ENCODE peak calls at places on chromosomes 6 and 20, in nine cellular contexts. L is brain microvascular endothelial cell, T is mammary epithelial cell, Q is RWPE1, A is AG04450, W is GM06990, Y is Panc1, J is WTC11, O is A549. C is an unnamed sample.
A peak's percentile ranks its signal among the peaks of the same experiment; 100 is the strongest.

GRCh38 chr6:145199961-145200360 is 535.4 kb downstream of the EPM2A start:
- DNase-seq in O (no peak), W (no peak), T (peak; percentile 34), Y (peak; percentile 66), Q (no peak), L (peak; percentile 14), J (no peak), A (no peak), C (no peak)

GRCh38 chr6:117328005-117328389 is 62.6 kb downstream of the VGLL2 start:
- DNase-seq in W (no peak), Y (no peak), J (no peak), O (no peak), T (no peak), A (no peak), L (no peak), Q (no peak), C (no peak)

GRCh38 chr20:47304287-47304686 is 52.2 kb downstream of the ZMYND8 start:
- DNase-seq in Q (no peak), O (no peak), J (no peak), Y (no peak), W (no peak), T (no peak), A (no peak), L (no peak), C (no peak)

GRCh38 chr6:158506577-158506976 is 53.3 kb upstream of the TMEM181 start:
- DNase-seq in A (no peak), J (peak; percentile 81), Y (no peak), O (peak; percentile 16), T (no peak), Q (no peak), L (no peak), W (no peak), C (no peak)

GRCh38 chr20:54123587-54124180 is 50.1 kb downstream of the CYP24A1 start:
- DNase-seq in W (no peak), Y (no peak), A (no peak), L (peak; percentile 98), T (peak; percentile 100), J (peak; percentile 65), Q (peak; percentile 100), O (peak; percentile 93), C (no peak)

GRCh38 chr6:68240731-68241130 is 394.4 kb upstream of the ADGRB3 start:
- DNase-seq in Y (no peak), L (no peak), O (no peak), A (no peak), W (no peak), T (no peak), J (no peak), Q (no peak), C (no peak)

GRCh38 chr20:47175501-47175900 is 181.0 kb downstream of the ZMYND8 start:
- DNase-seq in L (no peak), T (no peak), A (no peak), J (no peak), Q (no peak), W (no peak), Y (no peak), O (no peak), C (no peak)

GRCh38 chr6:129264480-129265045 is 381.6 kb downstream of the LAMA2 start:
- DNase-seq in J (no peak), T (no peak), W (no peak), O (no peak), L (peak; percentile 10), Q (no peak), Y (no peak), A (no peak), C (no peak)

GRCh38 chr6:129317931-129318820 is 391.8 kb downstream of the ARHGAP18 start:
- DNase-seq in W (no peak), T (peak; percentile 16), L (peak; percentile 9), Q (peak; percentile 21), A (no peak), Y (no peak), J (no peak), O (no peak), C (no peak)

GRCh38 chr6:134826889-134827737 is 122.8 kb downstream of the ALDH8A1 start:
- DNase-seq in T (peak; percentile 95), A (peak; percentile 50), Y (no peak), L (peak; percentile 80), J (no peak), W (peak; percentile 2), O (no peak), Q (peak; percentile 60), C (no peak)

GRCh38 chr6:108564178-108564577 is 3.5 kb downstream of the FOXO3 start:
- DNase-seq in A (no peak), J (no peak), Y (peak; percentile 82), O (no peak), L (peak; percentile 88), Q (peak; percentile 65), T (peak; percentile 93), W (peak; percentile 59), C (no peak)

GRCh38 chr6:150069707-150070106 is 786 bp upstream of the ULBP3 start:
- DNase-seq in O (no peak), L (no peak), W (no peak), A (no peak), Q (no peak), J (no peak), Y (no peak), T (no peak), C (no peak)

GRCh38 chr6:20723236-20723635 is 189.0 kb downstream of the CDKAL1 start:
- DNase-seq in Q (no peak), Y (no peak), W (no peak), J (no peak), O (no peak), A (no peak), L (no peak), T (no peak), C (no peak)

GRCh38 chr20:36670665-36671357 is 24.8 kb upstream of the SLA2 start:
- DNase-seq in Q (no peak), O (no peak), J (no peak), T (no peak), L (no peak), Y (no peak), A (no peak), W (no peak), C (no peak)

GRCh38 chr20:36663026-36663425 is 17.0 kb upstream of the SLA2 start:
- DNase-seq in O (no peak), A (no peak), Q (no peak), T (no peak), W (no peak), Y (no peak), J (no peak), L (no peak), C (no peak)

GRCh38 chr20:36666181-36666740 is 20.3 kb upstream of the SLA2 start:
- DNase-seq in J (no peak), T (no peak), W (no peak), A (no peak), Y (no peak), Q (no peak), O (no peak), L (peak; percentile 1), C (no peak)
- TF ChIP-seq CTCF in J (no peak), T (peak; percentile 29), W (peak; percentile 5), A (peak; percentile 31), Y (no peak), Q (peak; percentile 22), O (peak; percentile 28), L (peak; percentile 19), C (no peak)

GRCh38 chr6:30829016-30829415 is 55.3 kb upstream of the DDR1 start:
- DNase-seq in T (no peak), A (no peak), O (no peak), J (no peak), Y (no peak), L (no peak), Q (no peak), W (no peak), C (no peak)

GRCh38 chr6:30828027-30828962 is 56.0 kb upstream of the DDR1 start:
- DNase-seq in L (peak; percentile 88), T (peak; percentile 88), O (peak; percentile 70), W (peak; percentile 50), A (peak; percentile 84), Q (peak; percentile 89), J (peak; percentile 87), Y (no peak), C (peak; percentile 71)

GRCh38 chr6:30829639-30830250 is 54.6 kb upstream of the DDR1 start:
- DNase-seq in L (no peak), J (peak; percentile 44), W (no peak), Q (no peak), T (no peak), O (no peak), Y (no peak), A (no peak), C (no peak)

GRCh38 chr6:30824698-30825097 is 59.6 kb upstream of the DDR1 start:
- DNase-seq in W (no peak), T (no peak), O (no peak), J (no peak), Y (no peak), A (no peak), Q (no peak), L (no peak), C (no peak)

DNA sequence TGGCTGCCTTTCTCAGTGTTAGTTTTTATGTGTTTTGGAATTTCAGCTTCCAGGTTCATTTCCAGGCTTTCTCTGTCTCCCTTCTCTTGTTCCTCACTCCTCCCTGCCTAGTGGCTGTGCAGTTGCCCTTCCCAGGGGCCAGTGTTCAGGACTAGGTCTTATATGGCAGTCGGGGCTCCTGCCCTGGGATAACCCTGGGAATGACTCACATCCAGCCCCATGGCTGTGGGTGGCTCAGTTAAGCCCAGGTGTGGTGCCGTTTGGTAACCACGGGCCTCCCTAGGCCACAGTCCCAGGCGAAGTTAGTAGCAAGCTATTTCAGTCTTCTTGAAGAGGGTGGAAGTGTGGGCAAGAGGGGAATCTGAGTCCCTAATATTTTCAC is 57.4 kb upstream of the DDR1 start:
- DNase-seq in W (no peak), Y (no peak), J (no peak), T (peak; percentile 77), Q (peak; percentile 55), O (no peak), A (no peak), L (no peak), C (no peak)
- TF ChIP-seq CTCF in W (no peak), Y (no peak), J (no peak), T (no peak), Q (no peak), O (no peak), A (no peak), L (no peak), C (no peak)

DNA sequence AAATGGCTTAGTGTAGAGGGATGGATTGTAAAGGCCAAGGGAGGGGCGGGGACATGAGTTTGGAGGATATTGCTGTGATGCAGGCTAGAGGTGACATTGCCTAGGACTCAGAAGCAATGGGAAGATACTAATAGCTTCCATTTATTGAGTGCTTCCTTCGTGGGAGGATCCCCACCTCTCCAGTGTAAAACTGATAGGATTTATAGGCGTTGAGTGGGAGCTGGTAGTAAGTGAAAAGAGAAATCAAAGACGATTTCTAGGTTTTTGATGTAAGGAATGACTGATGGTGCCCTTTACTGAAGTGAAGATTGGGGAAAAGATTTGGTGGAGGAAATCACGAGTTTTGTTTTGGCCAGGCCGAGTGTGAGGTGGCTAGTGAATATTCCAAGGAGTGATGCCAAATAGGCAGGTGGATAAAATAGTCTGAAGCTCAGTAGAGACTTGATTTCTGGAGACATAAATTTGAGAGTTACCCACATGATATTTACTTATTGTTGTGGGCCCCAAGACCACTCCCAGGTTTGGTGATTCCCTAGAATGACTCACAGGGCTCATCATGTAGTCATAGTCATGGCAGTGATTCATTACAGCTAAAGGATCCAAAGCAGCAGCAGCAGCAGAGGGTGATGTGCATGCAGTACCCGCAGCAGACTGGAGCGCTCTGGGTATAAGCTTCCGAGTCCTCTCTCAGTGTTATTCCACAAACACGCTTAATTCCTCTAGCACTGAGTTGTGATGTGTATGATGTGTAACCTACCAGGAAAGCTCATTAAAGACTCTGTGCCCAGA is 10.2 kb downstream of the RPRD1B start:
- DNase-seq in W (no peak), O (peak; percentile 80), J (no peak), Q (peak; percentile 99), L (peak; percentile 94), T (peak; percentile 87), A (no peak), Y (peak; percentile 80), C (no peak)
- TF ChIP-seq CTCF in W (no peak), O (no peak), J (no peak), Q (no peak), L (peak; percentile 52), T (no peak), A (no peak), Y (no peak), C (no peak)

GRCh38 chr6:75546401-75546800 is 52.8 kb upstream of the FILIP1 start:
- DNase-seq in A (no peak), J (no peak), Q (peak; percentile 22), O (peak; percentile 16), Y (no peak), W (no peak), T (no peak), L (no peak), C (no peak)
- TF ChIP-seq CTCF in A (peak; percentile 31), J (no peak), Q (peak; percentile 43), O (peak; percentile 49), Y (peak; percentile 52), W (peak; percentile 7), T (no peak), L (peak; percentile 1), C (no peak)

C was measured in GM20000.